ENCODE peak calls at places on chromosomes 3 and 15, in four cellular contexts. One of them, this sample, is unnamed.

GRCh38 chr3:64259646-64260045 is 34.4 kb upstream of the PRICKLE2 start:
- DNase-seq in left ventricle myocardium inferior: no peak
- DNase-seq in body of pancreas: no peak
- DNase-seq in AG04449: no peak
- DNase-seq in this sample: peak; percentile 20

GRCh38 chr3:114308830-114309229 is 15.0 kb downstream of the TIGIT start:
- DNase-seq in left ventricle myocardium inferior: no peak
- DNase-seq in body of pancreas: no peak
- DNase-seq in AG04449: no peak
- DNase-seq in this sample: no peak

GRCh38 chr3:14434541-14435151 is 32.2 kb downstream of the SLC6A6 start:
- DNase-seq in left ventricle myocardium inferior: peak; percentile 51
- DNase-seq in body of pancreas: peak; percentile 40
- DNase-seq in AG04449: no peak
- DNase-seq in this sample: no peak

GRCh38 chr15:88394553-88395159 is 72.5 kb downstream of the MRPL46 start:
- DNase-seq in left ventricle myocardium inferior: no peak
- DNase-seq in body of pancreas: no peak
- DNase-seq in AG04449: no peak
- DNase-seq in this sample: no peak

GRCh38 chr3:43736558-43736995 is 45.8 kb downstream of the ABHD5 start:
- DNase-seq in left ventricle myocardium inferior: no peak
- DNase-seq in body of pancreas: no peak
- DNase-seq in AG04449: no peak
- DNase-seq in this sample: no peak

GRCh38 chr3:78732893-78733292 is 1034.9 kb downstream of the ROBO1 start:
- DNase-seq in left ventricle myocardium inferior: no peak
- DNase-seq in body of pancreas: no peak
- DNase-seq in AG04449: no peak
- DNase-seq in this sample: no peak

GRCh38 chr3:155032918-155033317 is 47.2 kb upstream of the MME start:
- DNase-seq in left ventricle myocardium inferior: no peak
- DNase-seq in body of pancreas: no peak
- DNase-seq in AG04449: peak; percentile 67
- DNase-seq in this sample: peak; percentile 41

GRCh38 chr3:149813367-149814281 is 609 bp downstream of the RNF13 start:
- DNase-seq in left ventricle myocardium inferior: no peak
- DNase-seq in body of pancreas: peak; percentile 13
- DNase-seq in AG04449: no peak
- DNase-seq in this sample: no peak

GRCh38 chr3:9768376-9768775 is 1.4 kb downstream of the CAMK1 start:
- DNase-seq in left ventricle myocardium inferior: no peak
- DNase-seq in body of pancreas: no peak
- DNase-seq in AG04449: no peak
- DNase-seq in this sample: no peak

GRCh38 chr3:88057650-88058321 is 1.0 kb downstream of the CGGBP1 start:
- DNase-seq in left ventricle myocardium inferior: no peak
- DNase-seq in body of pancreas: no peak
- DNase-seq in AG04449: no peak
- DNase-seq in this sample: no peak
- TF ChIP-seq CTCF in left ventricle myocardium inferior: no peak
- TF ChIP-seq CTCF in body of pancreas: no peak
- TF ChIP-seq CTCF in AG04449: no peak
- TF ChIP-seq CTCF in this sample: peak; percentile 35

GRCh38 chr3:127817331-127817821 is 4.9 kb downstream of the MGLL start:
- DNase-seq in left ventricle myocardium inferior: no peak
- DNase-seq in body of pancreas: no peak
- DNase-seq in AG04449: no peak
- DNase-seq in this sample: peak; percentile 76
- TF ChIP-seq CTCF in left ventricle myocardium inferior: no peak
- TF ChIP-seq CTCF in body of pancreas: no peak
- TF ChIP-seq CTCF in AG04449: no peak
- TF ChIP-seq CTCF in this sample: no peak

DNA sequence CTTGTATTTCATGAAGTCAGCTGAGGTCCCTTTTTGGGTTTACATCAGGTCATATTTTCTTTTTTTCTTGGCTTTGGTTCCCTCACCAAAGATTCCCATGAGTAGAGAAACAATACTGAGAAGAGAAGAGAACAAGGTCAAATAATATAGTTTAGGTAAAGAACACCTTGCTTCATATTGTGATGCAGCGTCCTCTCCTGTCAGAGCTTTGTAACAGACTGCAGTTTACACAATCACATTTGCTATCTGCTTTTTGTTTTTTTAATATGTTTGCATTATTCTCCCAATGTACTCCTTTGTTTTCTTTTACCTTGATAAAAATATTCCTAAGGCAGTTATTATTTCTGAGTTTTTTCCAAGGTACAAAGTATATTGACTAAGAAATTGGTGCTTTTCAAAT is 283.2 kb downstream of the SHOX2 start:
- DNase-seq in left ventricle myocardium inferior: no peak
- DNase-seq in body of pancreas: no peak
- DNase-seq in AG04449: no peak
- DNase-seq in this sample: no peak
- TF ChIP-seq CTCF in left ventricle myocardium inferior: no peak
- TF ChIP-seq CTCF in body of pancreas: no peak
- TF ChIP-seq CTCF in AG04449: no peak
- TF ChIP-seq CTCF in this sample: no peak

DNA sequence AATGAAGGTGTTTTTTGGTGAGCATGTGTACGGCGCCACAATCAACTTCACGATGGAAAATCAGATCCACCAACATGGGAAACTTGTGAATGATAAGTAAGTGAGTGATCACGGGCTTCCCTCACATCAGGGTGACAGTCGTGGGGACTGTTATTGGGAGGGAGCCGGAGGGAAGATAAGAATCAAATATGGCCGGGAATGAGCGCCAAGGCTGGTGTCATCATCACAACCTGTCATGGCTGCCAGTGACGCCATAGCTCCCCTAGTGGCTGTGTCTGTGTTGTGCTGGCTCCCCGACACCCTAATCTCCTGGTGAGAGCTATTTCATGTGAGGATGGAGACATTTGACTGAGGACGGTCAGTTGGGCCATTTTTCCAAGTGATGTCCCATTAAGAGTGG is 168.5 kb downstream of the SV2B start:
- DNase-seq in left ventricle myocardium inferior: no peak
- DNase-seq in body of pancreas: no peak
- DNase-seq in AG04449: no peak
- DNase-seq in this sample: no peak
- TF ChIP-seq CTCF in left ventricle myocardium inferior: peak; percentile 16
- TF ChIP-seq CTCF in body of pancreas: no peak
- TF ChIP-seq CTCF in AG04449: no peak
- TF ChIP-seq CTCF in this sample: peak; percentile 21

GRCh38 chr15:57743424-57743823 is 36.9 kb downstream of the POLR2M start:
- DNase-seq in left ventricle myocardium inferior: no peak
- DNase-seq in body of pancreas: no peak
- DNase-seq in AG04449: no peak
- DNase-seq in this sample: no peak
- TF ChIP-seq CTCF in left ventricle myocardium inferior: peak; percentile 18
- TF ChIP-seq CTCF in body of pancreas: no peak
- TF ChIP-seq CTCF in AG04449: peak; percentile 3
- TF ChIP-seq CTCF in this sample: peak; percentile 16

GRCh38 chr3:38313685-38314084 is 31.6 kb downstream of the SLC22A14 start:
- DNase-seq in left ventricle myocardium inferior: no peak
- DNase-seq in body of pancreas: no peak
- DNase-seq in AG04449: no peak
- DNase-seq in this sample: no peak

GRCh38 chr3:38312356-38312755 is 30.3 kb downstream of the SLC22A14 start:
- DNase-seq in left ventricle myocardium inferior: no peak
- DNase-seq in body of pancreas: no peak
- DNase-seq in AG04449: no peak
- DNase-seq in this sample: no peak

GRCh38 chr3:38314112-38314766 is 32.1 kb downstream of the SLC22A14 start:
- DNase-seq in left ventricle myocardium inferior: no peak
- DNase-seq in body of pancreas: no peak
- DNase-seq in AG04449: no peak
- DNase-seq in this sample: no peak

GRCh38 chr3:38311941-38312340 is 29.8 kb downstream of the SLC22A14 start:
- DNase-seq in left ventricle myocardium inferior: no peak
- DNase-seq in body of pancreas: no peak
- DNase-seq in AG04449: no peak
- DNase-seq in this sample: no peak

DNA sequence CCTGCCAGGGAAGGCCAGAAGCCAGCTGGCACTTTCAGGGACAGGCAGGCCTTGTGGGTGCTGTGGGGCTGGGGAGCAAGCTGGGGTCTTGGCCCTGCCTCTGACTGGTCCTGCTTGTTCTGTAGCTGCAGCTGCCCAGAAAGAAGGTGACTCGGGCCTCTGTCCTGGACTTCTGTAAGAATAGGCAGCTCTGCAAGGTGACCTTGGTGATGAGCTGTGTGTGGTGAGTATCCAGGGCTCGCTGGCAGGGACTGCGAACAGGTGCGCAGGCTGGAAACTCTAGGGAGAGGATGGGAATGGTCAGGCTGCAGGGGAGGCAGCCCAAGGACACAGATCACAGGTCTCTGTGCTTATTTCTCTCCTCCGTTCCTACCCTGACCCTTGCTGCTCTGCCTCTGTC is 31.2 kb downstream of the SLC22A14 start:
- DNase-seq in left ventricle myocardium inferior: no peak
- DNase-seq in body of pancreas: no peak
- DNase-seq in AG04449: no peak
- DNase-seq in this sample: no peak
- TF ChIP-seq CTCF in left ventricle myocardium inferior: no peak
- TF ChIP-seq CTCF in body of pancreas: no peak
- TF ChIP-seq CTCF in AG04449: no peak
- TF ChIP-seq CTCF in this sample: no peak

GRCh38 chr15:39936187-39936586 is 2.3 kb downstream of the EIF2AK4 start:
- DNase-seq in left ventricle myocardium inferior: no peak
- DNase-seq in body of pancreas: no peak
- DNase-seq in AG04449: no peak
- DNase-seq in this sample: no peak

GRCh38 chr15:39936681-39937080 is 2.8 kb downstream of the EIF2AK4 start:
- DNase-seq in left ventricle myocardium inferior: no peak
- DNase-seq in body of pancreas: no peak
- DNase-seq in AG04449: no peak
- DNase-seq in this sample: no peak

GRCh38 chr15:39934415-39935044 is 615 bp downstream of the EIF2AK4 start:
- DNase-seq in left ventricle myocardium inferior: no peak
- DNase-seq in body of pancreas: no peak
- DNase-seq in AG04449: no peak
- DNase-seq in this sample: no peak

GRCh38 chr15:39935241-39935640 is 1.3 kb downstream of the EIF2AK4 start:
- DNase-seq in left ventricle myocardium inferior: no peak
- DNase-seq in body of pancreas: no peak
- DNase-seq in AG04449: no peak
- DNase-seq in this sample: no peak

DNA sequence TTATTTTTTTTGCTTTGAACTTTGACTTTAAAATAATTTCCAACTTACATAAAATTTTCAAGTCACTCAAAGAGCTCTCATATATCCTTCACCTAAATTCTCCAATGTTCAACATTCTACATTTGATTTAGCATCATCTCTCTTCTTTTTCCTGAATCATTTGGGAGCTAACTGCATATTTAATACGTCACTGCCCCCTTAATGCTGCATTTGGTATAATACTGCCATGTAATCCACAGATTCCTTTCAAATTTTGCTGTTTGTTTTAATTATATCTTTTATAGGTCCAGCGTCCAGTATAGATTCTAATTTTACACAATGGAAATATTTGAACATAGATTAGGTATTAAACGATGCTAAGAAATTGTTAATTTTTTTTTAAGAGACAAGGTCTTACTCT is 2.3 kb upstream of the EIF2AK4 start:
- DNase-seq in left ventricle myocardium inferior: no peak
- DNase-seq in body of pancreas: no peak
- DNase-seq in AG04449: no peak
- DNase-seq in this sample: no peak
- TF ChIP-seq CTCF in left ventricle myocardium inferior: no peak
- TF ChIP-seq CTCF in body of pancreas: no peak
- TF ChIP-seq CTCF in AG04449: no peak
- TF ChIP-seq CTCF in this sample: no peak

GRCh38 chr15:65008989-65009388 is 19.3 kb upstream of the SPG21 start:
- DNase-seq in left ventricle myocardium inferior: no peak
- DNase-seq in body of pancreas: no peak
- DNase-seq in AG04449: no peak
- DNase-seq in this sample: no peak
- TF ChIP-seq CTCF in left ventricle myocardium inferior: no peak
- TF ChIP-seq CTCF in body of pancreas: no peak
- TF ChIP-seq CTCF in AG04449: peak; percentile 24
- TF ChIP-seq CTCF in this sample: no peak

This sample was measured in BJ.